ENCODE peak calls at places on chromosomes 6 and 20, in seven cellular contexts. One of them, this sample, is unnamed.

GRCh38 chr20:33158637-33159385 is 9.1 kb upstream of the BPIFA2 start:
- DNase-seq in prostate gland: no peak
- DNase-seq in uterus: no peak
- DNase-seq in tibial artery: no peak
- DNase-seq in SJSA1: no peak
- DNase-seq in transverse colon: no peak
- DNase-seq in psoas muscle: no peak
- DNase-seq in this sample: no peak

GRCh38 chr6:84764332-84765049 is at the start of gene TBX18:
- DNase-seq in prostate gland: no peak
- DNase-seq in uterus: peak; percentile 79
- DNase-seq in tibial artery: peak; percentile 99
- DNase-seq in SJSA1: peak; percentile 98
- DNase-seq in transverse colon: peak; percentile 80
- DNase-seq in psoas muscle: peak; percentile 89
- DNase-seq in this sample: no peak

GRCh38 chr20:51695574-51696303 is 72.5 kb downstream of the ATP9A start:
- DNase-seq in prostate gland: peak; percentile 39
- DNase-seq in uterus: no peak
- DNase-seq in tibial artery: no peak
- DNase-seq in SJSA1: peak; percentile 79
- DNase-seq in transverse colon: no peak
- DNase-seq in psoas muscle: no peak
- DNase-seq in this sample: no peak

GRCh38 chr6:26183581-26184408 is 96.6 kb downstream of the HFE start:
- DNase-seq in prostate gland: peak; percentile 71
- DNase-seq in uterus: peak; percentile 75
- DNase-seq in tibial artery: peak; percentile 82
- DNase-seq in SJSA1: peak; percentile 60
- DNase-seq in transverse colon: peak; percentile 68
- DNase-seq in psoas muscle: peak; percentile 45
- DNase-seq in this sample: peak; percentile 70

GRCh38 chr6:80364206-80364605 is 257.7 kb downstream of the BCKDHB start:
- DNase-seq in prostate gland: no peak
- DNase-seq in uterus: no peak
- DNase-seq in tibial artery: no peak
- DNase-seq in SJSA1: no peak
- DNase-seq in transverse colon: no peak
- DNase-seq in psoas muscle: no peak
- DNase-seq in this sample: no peak

GRCh38 chr20:32567384-32568178 is 17.6 kb downstream of the NOL4L start:
- DNase-seq in prostate gland: no peak
- DNase-seq in uterus: no peak
- DNase-seq in tibial artery: no peak
- DNase-seq in SJSA1: no peak
- DNase-seq in transverse colon: no peak
- DNase-seq in psoas muscle: no peak
- DNase-seq in this sample: no peak

GRCh38 chr20:2236266-2236665 is 59.5 kb upstream of the TGM3 start:
- DNase-seq in prostate gland: no peak
- DNase-seq in uterus: no peak
- DNase-seq in tibial artery: no peak
- DNase-seq in SJSA1: peak; percentile 23
- DNase-seq in transverse colon: no peak
- DNase-seq in psoas muscle: no peak
- DNase-seq in this sample: no peak

GRCh38 chr20:60123096-60123495 is 164.9 kb downstream of the CDH26 start:
- DNase-seq in prostate gland: no peak
- DNase-seq in uterus: no peak
- DNase-seq in tibial artery: no peak
- DNase-seq in SJSA1: no peak
- DNase-seq in transverse colon: no peak
- DNase-seq in psoas muscle: no peak
- DNase-seq in this sample: no peak

GRCh38 chr20:34636648-34637047 is 40.2 kb downstream of the PIGU start:
- DNase-seq in prostate gland: no peak
- DNase-seq in uterus: no peak
- DNase-seq in tibial artery: no peak
- DNase-seq in SJSA1: no peak
- DNase-seq in transverse colon: no peak
- DNase-seq in psoas muscle: no peak
- DNase-seq in this sample: no peak
- H3K27ac ChIP-seq in prostate gland: no peak overlapping the region
- H3K27ac ChIP-seq in uterus: peak overlapping the region; percentile 44
- H3K27ac ChIP-seq in tibial artery: no peak overlapping the region
- H3K27ac ChIP-seq in SJSA1: no peak overlapping the region
- H3K27ac ChIP-seq in transverse colon: peak overlapping the region; percentile 76
- H3K27ac ChIP-seq in psoas muscle: peak overlapping the region; percentile 54
- H3K27ac ChIP-seq in this sample: peak overlapping the region; percentile 93

DNA sequence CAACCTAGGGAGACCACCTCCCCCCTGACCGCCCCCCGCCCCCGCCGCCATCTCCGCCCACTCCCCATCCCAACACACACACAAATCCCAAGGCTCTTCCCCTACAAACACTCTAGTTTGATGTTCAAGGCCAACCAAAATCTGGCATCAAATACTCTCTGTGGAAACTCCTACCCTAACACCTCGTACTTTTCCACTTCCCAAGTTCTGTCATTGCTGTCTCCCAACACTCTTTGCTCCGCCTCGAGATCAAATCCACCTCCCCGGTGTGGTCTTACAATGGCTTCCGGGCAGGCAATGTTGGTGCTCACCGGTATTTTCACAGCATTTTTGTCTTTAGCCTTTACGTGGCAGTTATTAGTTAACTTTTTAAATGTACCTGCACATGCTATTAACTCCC is 4.8 kb upstream of the QKI start:
- DNase-seq in prostate gland: no peak
- DNase-seq in uterus: no peak
- DNase-seq in tibial artery: no peak
- DNase-seq in SJSA1: no peak
- DNase-seq in transverse colon: no peak
- DNase-seq in psoas muscle: no peak
- DNase-seq in this sample: no peak
- H3K27ac ChIP-seq in prostate gland: no peak overlapping the region
- H3K27ac ChIP-seq in uterus: no peak overlapping the region
- H3K27ac ChIP-seq in tibial artery: no peak overlapping the region
- H3K27ac ChIP-seq in SJSA1: no peak overlapping the region
- H3K27ac ChIP-seq in transverse colon: no peak overlapping the region
- H3K27ac ChIP-seq in psoas muscle: no peak overlapping the region
- H3K27ac ChIP-seq in this sample: no peak overlapping the region

DNA sequence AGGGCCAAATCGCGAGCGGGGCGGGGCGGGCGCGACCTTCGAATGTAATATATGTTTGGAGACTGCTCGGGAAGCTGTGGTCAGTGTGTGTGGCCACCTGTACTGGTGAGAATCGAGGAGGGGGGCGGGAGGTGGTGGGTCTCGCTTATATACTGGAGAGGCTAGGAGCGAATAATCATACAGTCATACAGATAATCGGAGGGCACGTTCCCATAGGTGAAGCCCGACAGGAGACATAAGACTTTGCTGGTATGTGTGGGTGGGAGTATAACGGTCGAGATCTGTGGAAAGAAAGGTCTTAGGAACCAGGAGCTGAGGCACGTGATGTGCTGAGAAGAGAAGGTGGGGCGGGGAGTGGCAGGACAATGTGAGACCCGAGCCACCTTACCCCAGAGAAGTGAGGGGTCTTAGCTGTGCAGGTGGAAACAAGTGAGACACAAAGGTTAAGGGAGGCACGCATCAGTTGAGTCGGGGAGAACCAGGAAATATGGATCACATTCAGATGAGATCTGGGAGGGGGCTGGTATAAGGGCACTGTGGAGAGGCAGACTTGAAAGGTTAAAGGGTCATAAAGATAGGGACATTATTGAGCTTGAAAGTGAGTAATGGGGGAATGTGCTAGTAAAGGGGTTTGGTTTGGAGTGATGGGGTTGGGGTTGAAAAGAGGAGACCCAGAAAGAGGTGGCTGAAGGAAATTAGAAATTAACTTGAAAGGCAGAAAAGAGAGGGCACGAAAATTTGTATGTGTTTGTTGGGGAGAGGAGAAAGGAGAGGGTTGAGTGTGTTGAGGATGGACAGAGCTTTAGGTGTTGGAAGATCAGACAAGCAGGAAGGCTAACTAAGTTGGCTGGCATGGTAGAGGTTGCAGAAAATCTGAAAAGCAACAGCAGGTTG is 589 bp downstream of the RNF5 start:
- DNase-seq in prostate gland: no peak
- DNase-seq in uterus: no peak
- DNase-seq in tibial artery: no peak
- DNase-seq in SJSA1: peak; percentile 34
- DNase-seq in transverse colon: no peak
- DNase-seq in psoas muscle: no peak
- DNase-seq in this sample: no peak
- H3K27ac ChIP-seq in prostate gland: peak overlapping the region; percentile 93
- H3K27ac ChIP-seq in uterus: peak overlapping the region; percentile 98
- H3K27ac ChIP-seq in tibial artery: peak overlapping the region; percentile 96
- H3K27ac ChIP-seq in SJSA1: peak overlapping the region; percentile 84
- H3K27ac ChIP-seq in transverse colon: peak overlapping the region; percentile 94
- H3K27ac ChIP-seq in psoas muscle: peak overlapping the region; percentile 87
- H3K27ac ChIP-seq in this sample: peak overlapping the region; percentile 85

GRCh38 chr6:169071394-169071793 is 182.3 kb downstream of the THBS2 start:
- DNase-seq in prostate gland: no peak
- DNase-seq in uterus: no peak
- DNase-seq in tibial artery: no peak
- DNase-seq in SJSA1: no peak
- DNase-seq in transverse colon: no peak
- DNase-seq in psoas muscle: no peak
- DNase-seq in this sample: no peak
- H3K27ac ChIP-seq in prostate gland: no peak overlapping the region
- H3K27ac ChIP-seq in uterus: peak overlapping the region; percentile 90
- H3K27ac ChIP-seq in tibial artery: peak overlapping the region; percentile 77
- H3K27ac ChIP-seq in SJSA1: peak overlapping the region; percentile 99
- H3K27ac ChIP-seq in transverse colon: peak overlapping the region; percentile 62
- H3K27ac ChIP-seq in psoas muscle: peak overlapping the region; percentile 36
- H3K27ac ChIP-seq in this sample: no peak overlapping the region